ENCODE peak calls at places on chromosomes 1 and 21, in eight cellular contexts. J is T follicular helper cell; Y is ELR; U is kidney tubule cell; I is GDM1; P is GM12891; R is activated CD8-positive, alpha-beta memory T cell treated with anti-CD3 and anti-CD28 coated beads, Interleukin-2, amount 10 ng/mL, durations not matched to agents 7 days and 5 days; X is tibial nerve. O is an unnamed sample.

GRCh38 chr1:966135-966602 is at the start of gene PLEKHN1:
- DNase-seq in U (peak; percentile 89), P (peak; percentile 72), R (peak; percentile 69), Y (peak; percentile 85), X (no peak), J (no peak), I (no peak), O (peak; percentile 68)

GRCh38 chr1:11860586-11860985 is 1.8 kb upstream of the NPPB start:
- DNase-seq in P (no peak), J (no peak), X (no peak), U (no peak), R (no peak), I (no peak), Y (no peak), O (no peak)

GRCh38 chr1:205048382-205048781 is 5.4 kb downstream of the CNTN2 start:
- DNase-seq in X (no peak), I (no peak), P (no peak), Y (no peak), J (no peak), U (no peak), R (no peak), O (no peak)

GRCh38 chr1:32405672-32406467 is 11.6 kb upstream of the BSDC1 start:
- DNase-seq in U (peak; percentile 60), R (no peak), Y (no peak), X (no peak), P (no peak), I (no peak), J (no peak), O (no peak)

GRCh38 chr1:64137569-64137936 is 65.9 kb upstream of the UBE2U start:
- DNase-seq in I (no peak), J (no peak), R (no peak), X (no peak), P (no peak), U (peak; percentile 24), Y (no peak), O (no peak)

GRCh38 chr21:31136891-31137290 is 98.6 kb upstream of the KRTAP19-8 start:
- DNase-seq in J (no peak), Y (no peak), R (no peak), P (no peak), X (no peak), U (no peak), I (no peak), O (no peak)

GRCh38 chr1:41666991-41667631 is 182.6 kb upstream of the EDN2 start:
- DNase-seq in X (no peak), R (peak; percentile 85), Y (peak; percentile 31), U (peak; percentile 19), P (no peak), J (peak; percentile 22), I (no peak), O (peak; percentile 83)

GRCh38 chr1:157073944-157074685 is 25.5 kb downstream of the ETV3L start:
- DNase-seq in J (peak; percentile 7), P (no peak), Y (peak; percentile 69), U (peak; percentile 61), X (peak; percentile 72), R (peak; percentile 61), I (peak; percentile 20), O (peak; percentile 54)